ENCODE peak calls at places on chromosomes 6 and 20, in eight cellular contexts. R is AG04450, S is A549, O is AG10803, Z is IMR-90, K is cardiac fibroblast, G is stomach, W is astrocyte of the spinal cord. T is an unnamed sample.
A peak's percentile ranks its signal among the peaks of the same experiment; 100 is the strongest.

GRCh38 chr6:119351005-119351394 is 1.4 kb upstream of the MAN1A1 start:
- DNase-seq in O (peak; percentile 56), R (no peak), G (no peak), K (peak; percentile 74), W (peak; percentile 74), S (peak; percentile 4), Z (peak; percentile 63), T (no peak)

GRCh38 chr20:40442181-40442963 is 246.7 kb downstream of the MAFB start:
- DNase-seq in R (no peak), Z (no peak), G (no peak), S (no peak), O (peak; percentile 6), K (peak; percentile 4), W (peak; percentile 19), T (no peak)

GRCh38 chr6:157490870-157491269 is 109.9 kb downstream of the ZDHHC14 start:
- DNase-seq in O (no peak), R (no peak), W (no peak), S (no peak), K (no peak), G (no peak), Z (no peak), T (no peak)

GRCh38 chr6:129744201-129744879 is 34.4 kb upstream of the ARHGAP18 start:
- DNase-seq in W (peak; percentile 91), K (peak; percentile 80), Z (peak; percentile 93), S (peak; percentile 23), R (peak; percentile 73), G (no peak), O (peak; percentile 61), T (peak; percentile 77)

GRCh38 chr6:70709826-70710225 is 42.1 kb downstream of the SMAP1 start:
- DNase-seq in G (no peak), O (peak; percentile 66), S (peak; percentile 18), R (peak; percentile 46), K (peak; percentile 85), W (peak; percentile 68), Z (peak; percentile 90), T (peak; percentile 10)

GRCh38 chr6:32940656-32941411 is at the start of gene HLA-DMB:
- DNase-seq in O (peak; percentile 72), K (peak; percentile 77), S (peak; percentile 79), Z (peak; percentile 73), W (peak; percentile 64), R (peak; percentile 29), G (peak; percentile 67), T (no peak)

GRCh38 chr20:21360686-21361085 is 36.6 kb downstream of the NKX2-4 start:
- DNase-seq in O (no peak), G (no peak), W (no peak), K (peak; percentile 5), S (no peak), R (no peak), Z (peak; percentile 40), T (no peak)

GRCh38 chr6:53464942-53465460 is 79.9 kb downstream of the GCLC start:
- DNase-seq in S (no peak), O (no peak), W (no peak), Z (peak; percentile 10), K (peak; percentile 20), R (no peak), G (no peak), T (no peak)

GRCh38 chr6:108959972-108960582 is 111.9 kb downstream of the ARMC2 start:
- DNase-seq in Z (no peak), W (no peak), K (no peak), G (no peak), O (no peak), S (no peak), R (no peak), T (no peak)

GRCh38 chr20:19449051-19449450 is 236.6 kb downstream of the SLC24A3 start:
- DNase-seq in O (peak; percentile 9), R (no peak), W (no peak), Z (no peak), S (no peak), G (no peak), K (no peak), T (no peak)

GRCh38 chr6:11197175-11197535 is 35.3 kb downstream of the NEDD9 start:
- DNase-seq in Z (peak; percentile 88), W (peak; percentile 92), S (no peak), O (peak; percentile 97), G (no peak), K (peak; percentile 91), R (peak; percentile 66), T (peak; percentile 71)

GRCh38 chr20:4573564-4574355 is 147.9 kb upstream of the PRND start:
- DNase-seq in O (peak; percentile 93), S (peak; percentile 99), Z (peak; percentile 96), W (peak; percentile 98), R (peak; percentile 71), K (peak; percentile 93), G (no peak), T (peak; percentile 61)

GRCh38 chr20:46939566-46939965 is 44.9 kb downstream of the EYA2 start:
- DNase-seq in Z (no peak), G (no peak), W (no peak), K (no peak), O (no peak), S (no peak), R (no peak), T (no peak)

GRCh38 chr6:144149894-144150672 is at the start of gene STX11:
- DNase-seq in K (peak; percentile 34), G (peak; percentile 67), R (no peak), W (peak; percentile 29), S (peak; percentile 43), O (peak; percentile 25), Z (peak; percentile 29), T (no peak)

GRCh38 chr6:7138111-7138510 is 30.4 kb downstream of the RREB1 start:
- DNase-seq in K (no peak), Z (no peak), G (no peak), O (no peak), W (no peak), R (no peak), S (no peak), T (no peak)

GRCh38 chr6:20826378-20826777 is 292.1 kb downstream of the CDKAL1 start:
- DNase-seq in K (peak; percentile 71), W (peak; percentile 54), R (no peak), O (peak; percentile 59), S (no peak), Z (peak; percentile 78), G (no peak), T (peak; percentile 17)

GRCh38 chr6:161583561-161583960 is 309.7 kb upstream of the AGPAT4 start:
- DNase-seq in S (no peak), O (no peak), R (no peak), Z (no peak), G (no peak), W (no peak), K (peak; percentile 8), T (no peak)

GRCh38 chr20:49567421-49568256 is at the start of gene PTGIS:
- DNase-seq in Z (no peak), G (peak; percentile 25), R (no peak), W (no peak), S (no peak), O (no peak), K (no peak), T (no peak)

GRCh38 chr6:29763491-29764289 is 40.5 kb downstream of the HLA-F start:
- DNase-seq in G (no peak), S (no peak), O (peak; percentile 83), R (no peak), Z (peak; percentile 68), K (peak; percentile 92), W (peak; percentile 69), T (peak; percentile 52)

GRCh38 chr6:36906539-36906938 is 20.8 kb downstream of the C6orf89 start:
- DNase-seq in Z (no peak), K (no peak), O (no peak), R (no peak), W (no peak), G (peak; percentile 87), S (no peak), T (no peak)

GRCh38 chr20:59141818-59142581 is 21.6 kb upstream of the ZNF831 start:
- DNase-seq in K (peak; percentile 2), S (peak; percentile 16), R (no peak), G (no peak), O (no peak), Z (peak; percentile 2), W (no peak), T (peak; percentile 4)

GRCh38 chr20:64104667-64105451 is 2.5 kb downstream of the NPBWR2 start:
- DNase-seq in W (no peak), K (no peak), Z (no peak), G (no peak), S (no peak), R (no peak), O (no peak), T (no peak)

GRCh38 chr20:64105846-64106434 is 1.4 kb downstream of the NPBWR2 start:
- DNase-seq in W (no peak), O (no peak), R (no peak), Z (no peak), K (no peak), G (no peak), S (no peak), T (no peak)

GRCh38 chr20:64102647-64103354 is 4.6 kb downstream of the NPBWR2 start:
- DNase-seq in K (no peak), R (no peak), O (no peak), Z (no peak), W (no peak), S (no peak), G (no peak), T (no peak)

GRCh38 chr20:64101731-64102621 is 5.4 kb downstream of the NPBWR2 start:
- DNase-seq in S (peak; percentile 41), R (no peak), O (no peak), Z (no peak), G (peak; percentile 48), W (no peak), K (no peak), T (no peak)

GRCh38 chr20:64103871-64104666 is 3.3 kb downstream of the NPBWR2 start:
- DNase-seq in Z (no peak), O (no peak), W (no peak), G (no peak), S (no peak), K (no peak), R (no peak), T (no peak)
- TF ChIP-seq CTCF in Z (no peak), O (no peak), W (no peak), G (no peak), S (no peak), K (no peak), R (no peak), T (no peak)

GRCh38 chr6:117448732-117449131 is 23.0 kb upstream of the ROS1 start:
- DNase-seq in O (peak; percentile 96), K (peak; percentile 97), S (peak; percentile 76), Z (peak; percentile 94), W (peak; percentile 95), G (no peak), R (peak; percentile 74), T (peak; percentile 82)
- H3K4me3 ChIP-seq in O (no peak overlapping the region), K (no peak overlapping the region), S (no peak overlapping the region), Z (no peak overlapping the region), W (no peak overlapping the region), G (no peak overlapping the region), R (no peak overlapping the region), T (no peak overlapping the region)

GRCh38 chr6:56037587-56037986 is 162.2 kb upstream of the BMP5 start:
- DNase-seq in W (no peak), R (no peak), K (no peak), S (no peak), O (no peak), G (no peak), Z (no peak), T (no peak)
- TF ChIP-seq CTCF in W (no peak), R (no peak), K (no peak), S (no peak), O (no peak), G (no peak), Z (no peak), T (no peak)

GRCh38 chr20:2168946-2169345 is 67.3 kb downstream of the STK35 start:
- DNase-seq in Z (no peak), O (no peak), R (no peak), W (no peak), G (peak; percentile 13), S (no peak), K (no peak), T (no peak)
- H3K4me3 ChIP-seq in Z (no peak overlapping the region), O (no peak overlapping the region), R (no peak overlapping the region), W (no peak overlapping the region), G (no peak overlapping the region), S (no peak overlapping the region), K (no peak overlapping the region), T (no peak overlapping the region)

GRCh38 chr6:158645064-158646022 is 800 bp upstream of the DYNLT1 start:
- DNase-seq in Z (no peak), K (no peak), R (no peak), G (peak; percentile 14), W (no peak), S (no peak), O (no peak), T (no peak)
- TF ChIP-seq CTCF in Z (no peak), K (no peak), R (no peak), G (no peak), W (no peak), S (no peak), O (no peak), T (no peak)